ENCODE peak calls at places on chromosome X, in ten cellular contexts. W is aorta; R is brain microvascular endothelial cell; E is astrocyte of the spinal cord; V is NT2/D1; X is colonic mucosa; T is CD4-positive, CD25-positive, alpha-beta regulatory T cell; S is endodermal cell; A is CD8-positive, alpha-beta T cell; C is kidney. K is an unnamed sample.

GRCh38 chrX:130995351-130995967 is 62.7 kb upstream of the ARHGAP36 start:
- DNase-seq in W (no peak), R (no peak), E (no peak), V (no peak), X (no peak), T (no peak), S (no peak), A (no peak), C (no peak), K (no peak)

GRCh38 chrX:21354725-21355124 is 19.5 kb upstream of the CNKSR2 start:
- DNase-seq in W (no peak), R (no peak), E (no peak), V (no peak), X (no peak), T (no peak), S (no peak), A (no peak), C (no peak), K (no peak)

GRCh38 chrX:18422886-18423285 is 2.5 kb upstream of the CDKL5 start:
- DNase-seq in W (no peak), R (no peak), E (no peak), V (no peak), X (no peak), T (no peak), S (no peak), A (no peak), C (no peak), K (no peak)

GRCh38 chrX:114611018-114611619 is 27.2 kb downstream of the HTR2C start:
- DNase-seq in W (no peak), R (peak; percentile 28), E (peak; percentile 44), V (peak; percentile 28), X (peak; percentile 38), T (peak; percentile 10), S (peak; percentile 64), A (no peak), C (no peak), K (no peak)

GRCh38 chrX:136067946-136068345 is 79.4 kb upstream of the FHL1 start:
- DNase-seq in W (peak; percentile 79), R (no peak), E (no peak), V (no peak), X (no peak), T (no peak), S (no peak), A (no peak), C (no peak), K (no peak)

GRCh38 chrX:78655642-78656041 is 3.5 kb downstream of the RTL3 start:
- DNase-seq in W (no peak), R (no peak), E (no peak), V (no peak), X (no peak), T (no peak), S (no peak), A (no peak), C (no peak), K (no peak)

GRCh38 chrX:63664083-63664482 is 120.9 kb downstream of the ARHGEF9 start:
- DNase-seq in W (no peak), R (no peak), E (no peak), V (no peak), X (no peak), T (no peak), S (no peak), A (no peak), C (no peak), K (no peak)

GRCh38 chrX:1224954-1225353 is 12.5 kb upstream of the CRLF2 start:
- DNase-seq in W (peak; percentile 21), R (no peak), E (no peak), V (peak; percentile 71), X (no peak), T (no peak), S (peak; percentile 92), A (no peak), C (no peak), K (no peak)

GRCh38 chrX:10174051-10174450 is 17.3 kb downstream of the CLCN4 start:
- DNase-seq in W (no peak), R (no peak), E (no peak), V (no peak), X (no peak), T (no peak), S (no peak), A (no peak), C (no peak), K (no peak)

GRCh38 chrX:10173331-10173900 is 16.6 kb downstream of the CLCN4 start:
- DNase-seq in W (no peak), R (peak; percentile 95), E (peak; percentile 91), V (peak; percentile 87), X (peak; percentile 39), T (no peak), S (peak; percentile 64), A (no peak), C (no peak), K (peak; percentile 80)

GRCh38 chrX:10175317-10175871 is 18.6 kb downstream of the CLCN4 start:
- DNase-seq in W (no peak), R (peak; percentile 75), E (peak; percentile 82), V (no peak), X (no peak), T (no peak), S (no peak), A (no peak), C (no peak), K (no peak)

GRCh38 chrX:10176121-10177003 is 19.6 kb downstream of the CLCN4 start:
- DNase-seq in W (no peak), R (no peak), E (no peak), V (no peak), X (no peak), T (no peak), S (no peak), A (no peak), C (no peak), K (no peak)

DNA sequence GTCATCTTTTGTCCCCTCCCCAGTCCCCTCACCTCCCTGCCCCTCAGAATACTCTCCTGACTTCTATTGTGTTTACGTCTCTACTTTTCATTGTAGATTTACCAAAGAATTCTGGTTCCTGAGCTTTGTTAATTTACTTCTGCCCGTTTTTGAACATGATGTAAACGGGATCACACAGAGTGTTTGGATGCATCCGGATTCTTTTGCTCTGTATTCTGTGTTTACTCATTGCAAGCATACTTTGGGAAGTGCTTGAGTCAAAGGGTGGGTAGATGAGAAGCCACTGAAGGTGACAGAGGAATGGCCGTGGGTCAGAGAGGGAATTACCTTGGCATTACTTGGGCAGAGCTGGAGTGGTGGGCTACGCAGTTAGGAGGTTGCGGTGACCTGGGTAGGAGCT is 18.0 kb downstream of the CLCN4 start:
- DNase-seq in W (no peak), R (peak; percentile 7), E (no peak), V (no peak), X (no peak), T (no peak), S (no peak), A (no peak), C (no peak), K (no peak)
- H3K4me3 ChIP-seq in W (no peak overlapping the region), R (no peak overlapping the region), E (no peak overlapping the region), V (no peak overlapping the region), X (no peak overlapping the region), T (no peak overlapping the region), S (no peak overlapping the region), A (no peak overlapping the region), C (no peak overlapping the region), K (no peak overlapping the region)

DNA sequence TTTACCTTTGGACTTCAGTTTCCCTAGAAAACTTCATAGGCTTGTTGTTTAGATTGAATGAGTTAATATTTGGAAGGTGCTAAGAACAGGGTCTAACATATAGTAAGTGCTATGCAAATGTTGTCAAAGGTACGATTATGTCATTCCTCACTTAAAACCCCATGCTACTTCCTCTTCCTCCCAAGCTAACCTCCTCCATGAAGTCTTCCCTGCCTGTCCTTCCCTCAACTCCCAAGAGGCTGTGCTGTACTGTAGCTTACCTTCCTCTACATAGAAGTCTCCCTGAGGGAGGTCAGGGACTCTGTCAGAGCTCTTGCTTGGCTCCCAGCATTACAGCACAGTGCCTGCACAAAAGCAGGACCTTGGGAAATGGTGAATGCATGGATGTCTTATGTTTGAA is 103.4 kb upstream of the PJA1 start:
- DNase-seq in W (peak; percentile 1), R (no peak), E (no peak), V (no peak), X (no peak), T (no peak), S (no peak), A (no peak), C (no peak), K (no peak)
- H3K4me3 ChIP-seq in W (no peak overlapping the region), R (no peak overlapping the region), E (no peak overlapping the region), V (no peak overlapping the region), X (no peak overlapping the region), T (no peak overlapping the region), S (no peak overlapping the region), A (no peak overlapping the region), C (no peak overlapping the region), K (no peak overlapping the region)

DNA sequence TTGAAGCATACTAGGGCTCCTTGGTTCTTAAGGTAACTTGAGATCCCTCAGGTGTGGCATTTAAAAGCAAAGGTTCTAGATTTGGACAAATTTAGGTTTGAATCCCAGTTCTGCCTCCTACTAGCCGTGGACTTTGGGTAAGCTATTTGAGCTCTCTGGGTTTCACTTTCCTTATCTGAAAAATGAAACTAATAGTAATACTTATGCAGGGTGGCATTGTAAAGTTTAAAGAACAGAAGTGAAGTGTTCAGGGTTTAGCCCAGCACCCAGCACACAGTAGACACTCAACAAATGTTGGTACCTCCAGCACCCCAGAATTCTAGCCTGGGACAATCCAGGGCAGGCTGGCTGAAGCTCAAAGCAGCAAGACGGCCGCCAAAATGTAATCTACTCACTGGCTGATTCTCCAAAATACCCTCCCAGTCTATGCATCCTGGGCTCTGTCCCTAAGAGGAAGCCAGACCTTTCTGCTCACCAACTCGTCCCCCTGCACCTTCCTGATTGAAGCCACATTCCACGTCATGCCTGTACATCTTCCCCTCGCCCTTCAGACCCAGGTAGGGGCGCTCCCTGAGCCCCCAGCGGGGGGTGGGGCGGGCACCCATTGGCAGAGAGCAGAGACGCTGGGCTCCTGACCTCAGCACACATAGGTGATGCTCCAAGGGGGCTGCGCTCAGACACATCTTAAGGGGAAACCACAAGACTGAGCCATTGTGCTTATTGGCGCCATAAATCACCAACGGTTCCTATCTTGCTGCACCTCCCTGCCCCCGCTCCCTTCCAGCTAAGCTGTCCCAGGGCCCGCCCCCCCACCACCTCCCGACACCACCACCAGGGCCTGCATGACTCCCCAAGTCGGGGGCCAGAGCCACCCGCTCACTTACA is 160.6 kb downstream of the BCOR start:
- DNase-seq in W (no peak), R (no peak), E (no peak), V (no peak), X (no peak), T (peak; percentile 26), S (no peak), A (no peak), C (peak; percentile 44), K (no peak)
- H3K4me3 ChIP-seq in W (no peak overlapping the region), R (no peak overlapping the region), E (no peak overlapping the region), V (no peak overlapping the region), X (no peak overlapping the region), T (peak overlapping the region; percentile 61), S (no peak overlapping the region), A (peak overlapping the region; percentile 15), C (no peak overlapping the region), K (peak overlapping the region; percentile 18)

DNA sequence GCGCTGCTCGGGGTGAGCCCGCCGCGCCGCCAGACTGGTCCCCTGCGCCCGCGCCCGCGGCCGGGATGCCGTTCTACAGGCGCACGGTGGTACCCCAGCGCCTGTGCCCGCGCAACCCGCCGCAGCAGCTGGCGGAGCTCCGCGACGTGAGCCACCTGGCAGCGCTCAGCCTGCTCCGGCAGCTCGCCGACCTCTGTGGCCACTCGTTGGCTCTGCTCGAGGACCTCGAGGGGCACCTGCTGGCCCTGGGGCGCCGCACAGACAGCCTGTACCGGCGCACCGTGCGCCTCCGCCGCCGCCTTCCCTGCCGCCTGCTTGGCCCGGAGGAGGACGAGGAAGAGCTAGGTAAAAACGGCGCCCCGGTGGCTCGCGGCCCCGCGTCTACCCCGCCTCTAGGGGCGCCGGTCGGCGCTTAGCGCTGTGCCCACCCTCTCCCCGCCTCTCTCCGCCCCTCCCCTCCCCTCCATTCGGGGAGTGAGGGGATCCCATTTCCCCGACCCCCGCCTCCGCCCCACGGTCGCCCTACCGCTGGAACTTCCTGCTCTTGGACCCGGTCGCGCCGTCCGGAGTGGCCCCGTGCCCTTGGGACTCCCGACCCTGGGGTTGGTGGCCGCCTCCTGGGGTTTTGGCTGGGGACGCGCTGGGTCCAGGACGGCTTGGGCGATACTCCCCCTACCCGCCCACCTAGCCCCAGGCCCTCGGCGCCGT is 532 bp downstream of the NHSL2 start:
- DNase-seq in W (peak; percentile 77), R (no peak), E (no peak), V (peak; percentile 60), X (no peak), T (peak; percentile 5), S (peak; percentile 87), A (no peak), C (peak; percentile 73), K (no peak)
- H3K4me3 ChIP-seq in W (peak overlapping the region; percentile 31), R (peak overlapping the region; percentile 53), E (peak overlapping the region; percentile 35), V (peak overlapping the region; percentile 76), X (peak overlapping the region; percentile 25), T (no peak overlapping the region), S (peak overlapping the region; percentile 79), A (no peak overlapping the region), C (no peak overlapping the region), K (peak overlapping the region; percentile 16)

K was measured in right lobe of liver.